ENCODE peak calls at places on chromosomes 4 and X, in eight cellular contexts. W is mammary epithelial cell, J is spleen, F is heart right ventricle, Y is tibial artery, G is transverse colon, D is psoas muscle, H is kidney. M is an unnamed sample.
A peak's percentile ranks its signal among the peaks of the same experiment; 100 is the strongest.

GRCh38 chrX:15465896-15466651 is 27.1 kb downstream of the PIR start:
- DNase-seq in G (no peak), Y (no peak), H (no peak), F (no peak), W (no peak), D (no peak), J (no peak), M (no peak)

GRCh38 chr4:2290974-2291704 is 29.2 kb upstream of the MXD4 start:
- DNase-seq in G (peak; percentile 51), W (no peak), F (no peak), J (peak; percentile 89), D (peak; percentile 9), H (peak; percentile 71), Y (no peak), M (no peak)

GRCh38 chrX:115571712-115572111 is 10.7 kb downstream of the PLS3 start:
- DNase-seq in J (no peak), H (no peak), W (no peak), D (no peak), Y (no peak), G (no peak), F (no peak), M (no peak)

GRCh38 chrX:115047181-115047580 is 29.8 kb upstream of the IL13RA2 start:
- DNase-seq in Y (no peak), H (no peak), F (no peak), W (no peak), D (no peak), G (no peak), J (no peak), M (no peak)

GRCh38 chrX:67426946-67427345 is 116.9 kb upstream of the AR start:
- DNase-seq in J (no peak), D (no peak), Y (no peak), W (no peak), G (no peak), H (no peak), F (no peak), M (no peak)

GRCh38 chr4:128163177-128164117 is 102.3 kb downstream of the LARP1B start:
- DNase-seq in W (peak; percentile 37), F (no peak), D (no peak), J (no peak), H (no peak), G (no peak), Y (no peak), M (no peak)

GRCh38 chrX:1358793-1359476 is 22.4 kb downstream of the IL3RA start:
- DNase-seq in D (no peak), H (peak; percentile 30), G (no peak), W (no peak), Y (no peak), F (no peak), J (peak; percentile 5), M (no peak)

GRCh38 chr4:184157322-184157721 is 60.4 kb downstream of the ENPP6 start:
- DNase-seq in Y (no peak), J (no peak), D (no peak), H (no peak), F (no peak), G (no peak), W (no peak), M (no peak)

GRCh38 chrX:44908198-44908597 is 35.2 kb downstream of the KDM6A start:
- DNase-seq in H (no peak), G (no peak), D (no peak), F (no peak), W (no peak), Y (no peak), J (peak; percentile 30), M (no peak)

GRCh38 chr4:153789741-153790651 is 1.1 kb upstream of the SFRP2 start:
- DNase-seq in Y (peak; percentile 23), J (no peak), H (peak; percentile 51), F (no peak), G (no peak), W (no peak), D (no peak), M (no peak)

GRCh38 chrX:8879750-8880149 is 78.6 kb upstream of the FAM9A start:
- DNase-seq in H (no peak), W (peak; percentile 4), G (peak; percentile 11), D (no peak), Y (no peak), J (no peak), F (no peak), M (no peak)

GRCh38 chr4:833731-834367 is 7.9 kb upstream of the CPLX1 start:
- DNase-seq in F (no peak), W (no peak), G (no peak), H (peak; percentile 38), J (peak; percentile 69), Y (no peak), D (peak; percentile 8), M (no peak)

DNA sequence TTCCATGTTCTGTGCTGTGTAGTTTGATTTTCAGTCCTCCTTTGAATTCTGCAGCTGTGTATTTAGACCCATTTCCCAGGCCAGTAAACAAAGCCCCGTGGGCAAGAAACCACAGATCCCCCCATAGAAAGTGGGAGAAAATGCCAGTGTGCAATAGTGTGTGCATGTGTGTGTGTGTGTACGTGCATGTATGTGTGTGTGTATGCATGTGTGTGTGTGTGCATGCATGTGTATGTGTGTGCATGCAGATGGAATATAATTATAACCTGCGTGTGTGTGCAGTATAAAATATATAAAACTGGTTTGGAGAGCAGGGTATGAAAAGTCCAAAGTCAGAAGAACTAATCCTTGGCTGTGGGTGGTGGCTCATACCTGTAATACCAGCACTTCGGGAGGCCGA is 5.2 kb upstream of the CD99 start:
- DNase-seq in D (no peak), H (no peak), F (no peak), J (no peak), Y (no peak), W (no peak), G (no peak), M (no peak)
- H3K27ac ChIP-seq in D (no peak overlapping the region), H (no peak overlapping the region), F (no peak overlapping the region), J (no peak overlapping the region), Y (no peak overlapping the region), W (no peak overlapping the region), G (no peak overlapping the region), M (no peak overlapping the region)

DNA sequence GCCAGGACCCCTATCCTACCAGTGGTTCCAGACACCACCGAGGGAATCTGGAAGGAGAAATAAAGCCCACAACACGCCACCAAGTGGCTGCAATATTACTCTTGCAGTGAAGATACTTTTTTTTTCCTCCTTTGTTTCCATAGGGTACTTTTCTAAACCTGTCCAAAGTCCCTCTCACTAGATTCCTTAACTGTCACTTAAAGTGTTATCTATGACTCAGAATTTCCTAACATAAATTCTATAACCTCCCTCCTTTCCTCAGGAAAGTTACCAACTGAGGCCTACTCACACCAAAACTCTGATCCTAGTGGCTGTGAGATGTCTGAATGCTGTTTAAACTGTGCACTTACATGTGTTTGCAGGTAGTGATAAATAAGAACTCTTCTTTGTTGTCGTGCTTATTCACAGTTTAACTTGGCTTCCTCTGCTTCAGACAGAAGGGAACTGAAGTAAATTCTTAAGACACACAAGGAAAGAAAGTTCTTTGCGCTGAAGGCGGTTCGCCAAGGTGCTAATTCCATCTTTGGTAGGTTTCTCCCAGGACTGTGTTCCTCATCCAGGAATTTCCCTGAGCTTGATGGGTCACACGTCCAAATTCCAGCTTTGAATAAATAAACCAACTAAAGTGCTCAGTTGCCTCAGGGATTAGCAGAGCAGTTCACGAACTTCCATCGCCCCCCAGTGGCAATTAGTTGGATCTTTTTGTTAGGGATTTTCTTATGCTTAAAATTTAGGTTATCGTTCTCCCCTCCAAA is 10.7 kb upstream of the HCCS start:
- DNase-seq in J (no peak), G (peak; percentile 20), F (peak; percentile 15), H (no peak), D (no peak), W (peak; percentile 61), Y (peak; percentile 18), M (no peak)
- H3K27ac ChIP-seq in J (no peak overlapping the region), G (peak overlapping the region; percentile 61), F (no peak overlapping the region), H (no peak overlapping the region), D (no peak overlapping the region), W (peak overlapping the region; percentile 47), Y (peak overlapping the region; percentile 63), M (peak overlapping the region; percentile 38)

GRCh38 chr4:84966382-84967291 is at the start of gene WDFY3:
- DNase-seq in F (peak; percentile 90), H (peak; percentile 95), J (peak; percentile 91), Y (peak; percentile 89), D (peak; percentile 83), W (peak; percentile 89), G (peak; percentile 81), M (peak; percentile 92)

GRCh38 chr4:84968936-84969335 is 2.4 kb upstream of the WDFY3 start:
- DNase-seq in Y (no peak), J (no peak), F (no peak), H (no peak), G (no peak), D (no peak), W (no peak), M (no peak)

GRCh38 chr4:84964995-84965557 is 1.4 kb downstream of the WDFY3 start:
- DNase-seq in F (no peak), J (no peak), Y (no peak), W (no peak), G (no peak), H (no peak), D (no peak), M (no peak)

GRCh38 chr4:84965558-84966381 is 720 bp downstream of the WDFY3 start:
- DNase-seq in F (peak; percentile 26), D (peak; percentile 57), W (peak; percentile 39), Y (peak; percentile 29), H (peak; percentile 85), G (peak; percentile 34), J (peak; percentile 87), M (peak; percentile 74)

GRCh38 chr4:84967292-84967651 is 782 bp upstream of the WDFY3 start:
- DNase-seq in G (no peak), F (peak; percentile 16), J (no peak), Y (peak; percentile 37), W (no peak), D (no peak), H (no peak), M (no peak)
- H3K27ac ChIP-seq in G (peak overlapping the region; percentile 94), F (peak overlapping the region; percentile 96), J (peak overlapping the region; percentile 93), Y (peak overlapping the region; percentile 98), W (peak overlapping the region; percentile 26), D (peak overlapping the region; percentile 95), H (peak overlapping the region; percentile 95), M (peak overlapping the region; percentile 92)

GRCh38 chr4:93312299-93312698 is 516.3 kb upstream of the ATOH1 start:
- DNase-seq in J (no peak), W (no peak), D (no peak), Y (no peak), G (no peak), H (no peak), F (no peak), M (no peak)

GRCh38 chr4:93319011-93319410 is 509.5 kb upstream of the ATOH1 start:
- DNase-seq in Y (no peak), W (peak; percentile 11), F (no peak), J (no peak), G (no peak), D (no peak), H (no peak), M (no peak)

GRCh38 chr4:93313207-93313606 is 515.3 kb upstream of the ATOH1 start:
- DNase-seq in F (no peak), Y (no peak), H (no peak), W (peak; percentile 38), G (no peak), D (no peak), J (no peak), M (no peak)

GRCh38 chr4:93317571-93317970 is 511.0 kb upstream of the ATOH1 start:
- DNase-seq in W (peak; percentile 9), Y (no peak), H (no peak), J (no peak), D (no peak), G (no peak), F (no peak), M (no peak)

DNA sequence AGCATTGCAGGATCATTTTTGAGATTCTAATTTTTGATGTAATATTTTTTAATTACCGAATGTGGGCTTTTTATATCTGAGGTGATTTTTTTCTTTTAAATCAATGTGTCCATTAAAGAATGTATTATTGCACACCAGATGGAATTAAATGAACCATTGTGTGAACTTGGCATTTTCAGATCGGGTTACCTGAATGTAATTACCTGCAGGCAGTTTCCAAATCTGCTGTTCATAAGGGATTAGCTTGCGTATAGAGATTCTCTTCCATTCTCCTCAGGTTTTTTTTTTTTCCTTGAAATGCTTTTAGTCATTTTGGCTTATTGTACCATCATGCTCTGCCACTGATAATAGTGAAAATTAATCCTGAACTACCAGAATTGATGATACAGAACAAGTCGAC is 511.5 kb upstream of the ATOH1 start:
- DNase-seq in W (no peak), H (no peak), J (no peak), Y (no peak), G (no peak), D (no peak), F (no peak), M (no peak)
- H3K27ac ChIP-seq in W (no peak overlapping the region), H (no peak overlapping the region), J (no peak overlapping the region), Y (no peak overlapping the region), G (no peak overlapping the region), D (no peak overlapping the region), F (no peak overlapping the region), M (no peak overlapping the region)

M was measured in coronary artery.